ENCODE peak calls at places on chromosomes 4 and X, in four cellular contexts. D is pancreas, A is heart left ventricle, K is GM06990. P is an unnamed sample.

GRCh38 chrX:53071604-53072417 is 10.4 kb upstream of the TSPYL2 start:
- DNase-seq in A (peak; percentile 69), K (peak; percentile 76), D (peak; percentile 78), P (peak; percentile 64)

GRCh38 chr4:76585270-76585669 is 150.2 kb downstream of the SHROOM3 start:
- DNase-seq in D (no peak), A (no peak), K (no peak), P (no peak)

GRCh38 chr4:168830777-168831512 is 179.1 kb downstream of the CBR4 start:
- DNase-seq in D (no peak), K (no peak), A (no peak), P (no peak)

GRCh38 chr4:60345397-60345796 is 854.7 kb upstream of the ADGRL3 start:
- DNase-seq in K (no peak), A (no peak), D (no peak), P (no peak)

GRCh38 chr4:10034136-10034535 is 12.8 kb upstream of the SLC2A9 start:
- DNase-seq in D (no peak), K (no peak), A (no peak), P (no peak)

GRCh38 chrX:67544281-67544680 is 460 bp downstream of the AR start:
- DNase-seq in A (peak; percentile 40), K (no peak), D (peak; percentile 17), P (no peak)

GRCh38 chrX:87160435-87161010 is 357.1 kb upstream of the KLHL4 start:
- DNase-seq in D (no peak), K (no peak), A (no peak), P (no peak)

GRCh38 chrX:115372026-115372610 is 82.6 kb downstream of the LUZP4 start:
- DNase-seq in A (no peak), D (no peak), K (no peak), P (no peak)

GRCh38 chrX:96889726-96890125 is 6.0 kb downstream of the RPA4 start:
- DNase-seq in K (no peak), A (no peak), D (no peak), P (no peak)
- TF ChIP-seq CTCF in K (no peak), A (no peak), D (no peak), P (no peak)

GRCh38 chr4:164012396-164013027 is 518.0 kb downstream of the TMA16 start:
- DNase-seq in A (no peak), D (no peak), K (no peak), P (no peak)
- TF ChIP-seq CTCF in A (peak; percentile 7), D (no peak), K (peak; percentile 32), P (no peak)

GRCh38 chr4:88575222-88575621 is 17.1 kb upstream of the HERC3 start:
- DNase-seq in A (no peak), K (no peak), D (no peak), P (no peak)

GRCh38 chr4:88573286-88573994 is 18.8 kb upstream of the HERC3 start:
- DNase-seq in A (no peak), K (no peak), D (no peak), P (no peak)

GRCh38 chr4:88569944-88570455 is 22.3 kb upstream of the HERC3 start:
- DNase-seq in A (no peak), K (no peak), D (no peak), P (no peak)

GRCh38 chr4:88573995-88574394 is 18.3 kb upstream of the HERC3 start:
- DNase-seq in D (no peak), A (no peak), K (no peak), P (no peak)
- TF ChIP-seq CTCF in D (no peak), A (peak; percentile 38), K (no peak), P (no peak)

DNA sequence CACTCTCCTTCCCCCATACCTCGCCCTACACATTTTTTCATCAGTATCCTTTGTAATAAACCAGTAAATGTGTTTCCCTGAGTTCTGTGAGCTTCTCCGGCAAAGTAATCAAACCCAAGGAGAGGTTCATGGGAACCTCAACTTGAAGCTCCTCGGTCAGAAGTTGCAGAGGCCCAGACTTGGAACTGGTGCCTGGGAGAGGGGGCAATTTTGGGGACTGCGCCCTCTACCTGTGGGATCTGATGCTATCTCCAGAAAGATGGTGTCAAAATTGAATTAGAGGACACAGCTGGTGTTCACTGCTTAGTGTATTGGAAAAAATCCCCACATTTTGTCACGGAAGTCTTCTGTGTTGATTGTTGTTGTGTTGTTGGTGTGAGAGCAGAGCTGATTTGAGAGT is 70.6 kb downstream of the ATP11C start:
- DNase-seq in A (no peak), K (no peak), D (no peak), P (no peak)
- TF ChIP-seq CTCF in A (no peak), K (peak; percentile 20), D (no peak), P (peak; percentile 31)

GRCh38 chrX:106730385-106730784 is 3.9 kb downstream of the RNF128 start:
- DNase-seq in D (no peak), A (no peak), K (no peak), P (no peak)
- TF ChIP-seq CTCF in D (no peak), A (no peak), K (no peak), P (no peak)

DNA sequence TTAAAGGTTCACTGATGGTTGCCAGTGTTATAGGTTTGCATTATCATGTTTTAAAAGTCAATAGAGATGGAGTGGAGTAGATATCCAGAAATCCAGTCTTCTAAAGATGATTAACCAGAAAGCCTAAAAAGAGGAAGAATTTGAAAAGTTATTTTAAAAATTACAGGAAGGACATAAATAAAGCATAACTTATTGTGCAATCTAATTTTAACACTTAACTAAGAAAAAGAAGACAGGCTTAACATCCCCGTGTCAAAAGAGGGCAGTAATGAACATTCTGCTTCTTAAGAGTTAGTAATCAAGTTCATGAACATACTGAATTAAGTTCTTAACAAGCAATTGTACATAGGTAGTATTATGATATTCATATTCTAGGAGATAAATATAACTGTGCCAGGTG is 39.3 kb downstream of the ELF2 start:
- DNase-seq in A (no peak), D (no peak), K (no peak), P (no peak)
- TF ChIP-seq CTCF in A (no peak), D (no peak), K (no peak), P (no peak)

DNA sequence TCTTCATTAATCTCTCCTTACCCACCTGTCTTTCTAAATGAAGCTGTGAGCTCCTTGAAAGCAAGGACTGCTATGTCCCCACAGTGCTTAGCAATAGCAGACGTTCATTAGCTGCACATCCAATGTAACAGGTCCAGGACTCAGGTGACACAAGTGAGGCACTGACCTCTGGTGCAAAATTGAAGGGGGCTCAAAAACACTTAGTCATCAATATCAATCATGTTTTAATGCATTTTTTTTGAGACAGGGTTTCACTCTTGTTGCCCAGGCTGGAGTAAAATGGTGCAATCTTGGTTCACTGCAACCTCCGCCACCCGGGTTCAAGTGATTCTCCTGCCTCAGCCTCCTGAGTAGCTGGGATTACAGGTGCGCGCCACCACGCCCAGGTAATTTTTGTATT is 56.1 kb upstream of the ADGRG2 start:
- DNase-seq in K (no peak), D (no peak), A (no peak), P (no peak)
- TF ChIP-seq CTCF in K (no peak), D (no peak), A (no peak), P (no peak)

P was measured in right lobe of liver.